ENCODE peak calls at places on chromosomes 5 and 9, in six cellular contexts. V is stimulated activated CD4-positive, alpha-beta T cell treated with anti-CD3 and anti-CD28 coated beads, Interleukin-4, amount 100 ng/mL, for 48 hours; S is NCI-H524; H is osteoblast; X is mesothelial cell of epicardium; O is neural progenitor cell. F is an unnamed sample.

GRCh38 chr9:94860678-94861588 is 134.4 kb downstream of the AOPEP start:
- DNase-seq in V (peak), S (no peak), O (no peak), X (no peak), H (peak), F (no peak)

GRCh38 chr5:164362021-164362420 is 856.6 kb downstream of the MAT2B start:
- DNase-seq in V (no peak), H (no peak), S (no peak), X (no peak), O (peak), F (no peak)

GRCh38 chr5:98414938-98415337 is 358.5 kb upstream of the RGMB start:
- DNase-seq in X (no peak), O (no peak), H (peak), V (no peak), S (no peak), F (no peak)

GRCh38 chr5:12250454-12250853 is 346.2 kb upstream of the CTNND2 start:
- DNase-seq in X (no peak), H (no peak), O (peak), V (no peak), S (peak), F (no peak)

GRCh38 chr5:76583163-76584047 is 39.8 kb downstream of the F2RL2 start:
- DNase-seq in S (peak), O (no peak), H (no peak), V (no peak), X (no peak), F (no peak)

GRCh38 chr9:87441251-87441650 is 56.4 kb upstream of the DAPK1 start:
- DNase-seq in O (no peak), X (no peak), H (no peak), V (no peak), S (no peak), F (no peak)

GRCh38 chr9:112546149-112547012 is 59.8 kb downstream of the KIAA1958 start:
- DNase-seq in S (no peak), V (no peak), O (no peak), X (no peak), H (no peak), F (no peak)

GRCh38 chr5:124580925-124581821 is 165.3 kb downstream of the ZNF608 start:
- DNase-seq in H (no peak), S (no peak), X (no peak), V (no peak), O (peak), F (no peak)

GRCh38 chr9:83119873-83120272 is 56.9 kb upstream of the RASEF start:
- DNase-seq in S (no peak), V (no peak), X (no peak), H (no peak), O (no peak), F (no peak)

GRCh38 chr9:133974631-133975341 is 17.3 kb downstream of the VAV2 start:
- DNase-seq in O (no peak), H (peak), S (no peak), V (no peak), X (no peak), F (no peak)

F was measured in NCI-H2171.